ENCODE peak calls at places on chromosome X, in six cellular contexts. Y is activated naive CD8-positive, alpha-beta T cell treated with anti-CD3 and anti-CD28 coated beads, Interleukin-2, amount 50 U/mL, for 24 hours; W is fibroblast of mammary gland; H is Caco-2; R is lung; P is NCI-H1105 treated with DMSO at 0.1 percent for 48 hours. Z is an unnamed sample.

GRCh38 chrX:1261285-1261684 is 7.3 kb upstream of the CSF2RA start:
- DNase-seq in Y (no peak), W (no peak), H (no peak), R (no peak), P (no peak), Z (no peak)

GRCh38 chrX:45758319-45758718 is 557.6 kb upstream of the DIPK2B start:
- DNase-seq in Y (peak), W (peak), H (no peak), R (no peak), P (no peak), Z (no peak)

GRCh38 chrX:70527610-70528009 is 83.0 kb downstream of the DLG3 start:
- DNase-seq in Y (no peak), W (no peak), H (no peak), R (no peak), P (no peak), Z (no peak)

GRCh38 chrX:131270085-131270484 is 19.0 kb downstream of the IGSF1 start:
- DNase-seq in Y (no peak), W (no peak), H (no peak), R (no peak), P (no peak), Z (no peak)

GRCh38 chrX:19040373-19040772 is 56.5 kb upstream of the PHKA2 start:
- DNase-seq in Y (no peak), W (peak), H (no peak), R (no peak), P (peak), Z (no peak)

GRCh38 chrX:106912864-106913263 is 7.3 kb upstream of the CLDN2 start:
- DNase-seq in Y (no peak), W (peak), H (no peak), R (no peak), P (no peak), Z (no peak)

GRCh38 chrX:13487731-13488505 is 81.5 kb upstream of the EGFL6 start:
- DNase-seq in Y (peak), W (peak), H (peak), R (peak), P (peak), Z (peak)

GRCh38 chrX:7586126-7586525 is 256.8 kb upstream of the VCX start:
- DNase-seq in Y (no peak), W (peak), H (peak), R (no peak), P (peak), Z (no peak)

GRCh38 chrX:77949840-77950239 is 19.6 kb downstream of the PGAM4 start:
- DNase-seq in Y (no peak), W (peak), H (no peak), R (no peak), P (no peak), Z (no peak)

GRCh38 chrX:94936722-94937121 is 1262.7 kb downstream of the FAM133A start:
- DNase-seq in Y (no peak), W (no peak), H (no peak), R (no peak), P (no peak), Z (no peak)

Z was measured in stimulated activated naive CD8-positive, alpha-beta T cell treated with anti-CD3 and anti-CD28 coated beads, Interleukin-15, Interleukin-2, amounts not matched to agents 100 U/mL and 50 U/mL, for 24 hours.